ENCODE peak calls at places on chromosomes 13 and 19, in six cellular contexts. Q is cardiac fibroblast; O is ACHN; L is activated CD4-positive, alpha-beta T cell treated with anti-CD3 and anti-CD28 coated beads, Interleukin-2, amount 50 U/mL, for 4 hours; T is dorsolateral prefrontal cortex; J is GM18507. K is an unnamed sample.

GRCh38 chr19:49231389-49231788 is 73.8 kb downstream of the TRPM4 start:
- DNase-seq in Q (no peak), O (no peak), L (no peak), T (no peak), J (peak; percentile 35), K (no peak)

GRCh38 chr13:30355405-30355741 is 48.0 kb upstream of the KATNAL1 start:
- DNase-seq in Q (no peak), O (no peak), L (no peak), T (no peak), J (no peak), K (no peak)

GRCh38 chr13:31213681-31214289 is 14.0 kb downstream of the B3GLCT start:
- DNase-seq in Q (no peak), O (no peak), L (no peak), T (no peak), J (no peak), K (no peak)

GRCh38 chr13:71606818-71607217 is 260.2 kb downstream of the DACH1 start:
- DNase-seq in Q (no peak), O (no peak), L (no peak), T (no peak), J (no peak), K (no peak)

GRCh38 chr13:44971656-44972595 is 17.3 kb downstream of the NUFIP1 start:
- DNase-seq in Q (peak; percentile 13), O (no peak), L (no peak), T (no peak), J (no peak), K (peak; percentile 15)

GRCh38 chr13:31038834-31039552 is 106.5 kb downstream of the TEX26 start:
- DNase-seq in Q (peak; percentile 21), O (peak; percentile 22), L (no peak), T (no peak), J (peak; percentile 49), K (no peak)

GRCh38 chr19:33110201-33110910 is 21.6 kb upstream of the WDR88 start:
- DNase-seq in Q (peak; percentile 48), O (peak; percentile 2), L (no peak), T (no peak), J (no peak), K (no peak)

GRCh38 chr13:20371825-20372224 is 139.7 kb upstream of the GJB6 start:
- DNase-seq in Q (no peak), O (no peak), L (no peak), T (no peak), J (no peak), K (no peak)

GRCh38 chr13:26623125-26623524 is 65.6 kb downstream of the WASF3 start:
- DNase-seq in Q (no peak), O (no peak), L (no peak), T (no peak), J (no peak), K (no peak)

GRCh38 chr13:83221813-83222241 is 660.4 kb downstream of the SLITRK1 start:
- DNase-seq in Q (peak; percentile 85), O (no peak), L (no peak), T (no peak), J (no peak), K (no peak)

GRCh38 chr13:78022164-78022877 is 103.7 kb upstream of the EDNRB start:
- DNase-seq in Q (peak; percentile 74), O (peak; percentile 21), L (peak; percentile 2), T (peak; percentile 27), J (peak; percentile 56), K (no peak)

GRCh38 chr19:13574933-13575332 is 68.7 kb upstream of the CACNA1A start:
- DNase-seq in Q (no peak), O (no peak), L (no peak), T (no peak), J (no peak), K (no peak)

GRCh38 chr13:111622051-111622531 is 301.6 kb downstream of the TEX29 start:
- DNase-seq in Q (no peak), O (no peak), L (no peak), T (peak; percentile 11), J (no peak), K (no peak)

GRCh38 chr19:56547535-56547934 is 8.8 kb downstream of the ZFP28 start:
- DNase-seq in Q (no peak), O (no peak), L (no peak), T (no peak), J (no peak), K (no peak)

GRCh38 chr13:51681037-51681678 is 96.9 kb downstream of the WDFY2 start:
- DNase-seq in Q (peak; percentile 54), O (peak; percentile 41), L (no peak), T (no peak), J (no peak), K (no peak)

GRCh38 chr13:98998831-98999634 is 21.2 kb upstream of the DOCK9 start:
- DNase-seq in Q (no peak), O (no peak), L (peak; percentile 13), T (no peak), J (no peak), K (no peak)

GRCh38 chr19:4913996-4914735 is 4.9 kb downstream of the UHRF1 start:
- DNase-seq in Q (no peak), O (no peak), L (peak; percentile 28), T (no peak), J (no peak), K (no peak)

GRCh38 chr13:44148159-44148929 is 225.3 kb upstream of the SERP2 start:
- DNase-seq in Q (no peak), O (no peak), L (no peak), T (peak; percentile 56), J (no peak), K (no peak)

GRCh38 chr19:798415-799075 is 1.3 kb downstream of the PTBP1 start:
- DNase-seq in Q (peak; percentile 49), O (peak; percentile 78), L (no peak), T (no peak), J (no peak), K (no peak)

GRCh38 chr19:39837978-39838377 is 4.0 kb upstream of the DYRK1B start:
- DNase-seq in Q (no peak), O (no peak), L (no peak), T (no peak), J (no peak), K (no peak)

GRCh38 chr19:4676955-4677731 is 7.0 kb upstream of the MYDGF start:
- DNase-seq in Q (peak; percentile 50), O (peak; percentile 37), L (no peak), T (no peak), J (no peak), K (peak; percentile 43)

GRCh38 chr13:108463365-108463764 is 166.0 kb upstream of the MYO16 start:
- DNase-seq in Q (peak; percentile 82), O (peak; percentile 70), L (no peak), T (no peak), J (no peak), K (no peak)

GRCh38 chr13:25687622-25688225 is 315.9 kb downstream of the ATP8A2 start:
- DNase-seq in Q (peak; percentile 6), O (no peak), L (no peak), T (no peak), J (no peak), K (no peak)

GRCh38 chr13:33206425-33206824 is 79.1 kb downstream of the STARD13 start:
- DNase-seq in Q (no peak), O (no peak), L (no peak), T (no peak), J (no peak), K (no peak)

GRCh38 chr13:93535256-93535655 is 308.6 kb downstream of the GPC6 start:
- DNase-seq in Q (peak; percentile 41), O (peak; percentile 22), L (no peak), T (no peak), J (no peak), K (no peak)

GRCh38 chr19:50301607-50301971 is 27.6 kb downstream of the KCNC3 start:
- DNase-seq in Q (no peak), O (no peak), L (no peak), T (no peak), J (no peak), K (no peak)

GRCh38 chr19:1313695-1314613 is 28.3 kb downstream of the EFNA2 start:
- DNase-seq in Q (no peak), O (peak; percentile 67), L (no peak), T (no peak), J (no peak), K (no peak)

GRCh38 chr19:3336680-3337523 is 29.5 kb upstream of the NFIC start:
- DNase-seq in Q (peak; percentile 97), O (peak; percentile 91), L (no peak), T (peak; percentile 36), J (no peak), K (peak; percentile 64)